ENCODE peak calls at places on chromosomes 12 and 14, in four cellular contexts. L, P, M and S are unnamed samples.

GRCh38 chr14:22281322-22281977 is 307.6 kb downstream of the DAD1 start:
- DNase-seq in L (no peak), P (no peak), M (no peak), S (no peak)

GRCh38 chr12:104459556-104459909 is 2.8 kb downstream of the CHST11 start:
- DNase-seq in L (no peak), P (no peak), M (no peak), S (no peak)

GRCh38 chr12:59080101-59080500 is 159.8 kb upstream of the LRIG3 start:
- DNase-seq in L (no peak), P (no peak), M (no peak), S (no peak)

GRCh38 chr12:102484017-102484731 is 3.8 kb upstream of the IGF1 start:
- DNase-seq in L (peak), P (peak), M (peak), S (peak)

GRCh38 chr14:87160964-87161363 is 832.0 kb downstream of the GALC start:
- DNase-seq in L (no peak), P (no peak), M (no peak), S (no peak)

GRCh38 chr12:42574879-42575278 is 14.7 kb downstream of the PRICKLE1 start:
- DNase-seq in L (peak), P (no peak), M (no peak), S (no peak)

GRCh38 chr12:49355913-49356312 is 9.2 kb downstream of the DNAJC22 start:
- DNase-seq in L (no peak), P (no peak), M (no peak), S (no peak)

GRCh38 chr14:77022219-77022852 is 6.2 kb downstream of the IRF2BPL start:
- DNase-seq in L (no peak), P (no peak), M (no peak), S (no peak)

GRCh38 chr12:120702629-120703028 is 7.6 kb upstream of the UNC119B start:
- DNase-seq in L (no peak), P (no peak), M (no peak), S (peak)

GRCh38 chr14:92603309-92604257 is 90.0 kb downstream of the RIN3 start:
- DNase-seq in L (peak), P (no peak), M (no peak), S (peak)

GRCh38 chr14:25381498-25381897 is 331.6 kb upstream of the STXBP6 start:
- DNase-seq in L (no peak), P (peak), M (no peak), S (no peak)

GRCh38 chr14:37150414-37150813 is 22.0 kb downstream of the SLC25A21 start:
- DNase-seq in L (peak), P (no peak), M (no peak), S (peak)

GRCh38 chr14:32167907-32168306 is 33.9 kb upstream of the RNU6-7 start:
- DNase-seq in L (no peak), P (no peak), M (no peak), S (peak)

GRCh38 chr12:3726455-3726854 is 26.5 kb downstream of the CRACR2A start:
- DNase-seq in L (no peak), P (no peak), M (no peak), S (no peak)

GRCh38 chr14:89129570-89129969 is 287.5 kb downstream of the FOXN3 start:
- DNase-seq in L (peak), P (no peak), M (no peak), S (peak)